ENCODE peak calls at places on chromosomes 6 and 20, in nine cellular contexts. X is HFFc6, M is HS-5, J is left ventricle myocardium inferior, Z is ovary, G is Right ventricle myocardium inferior, A is EL, Q is psoas muscle, D is neural progenitor cell. L is an unnamed sample.

GRCh38 chr6:21171801-21172200 is 421.8 kb upstream of the SOX4 start:
- DNase-seq in X (no peak), M (no peak), J (no peak), Z (no peak), G (no peak), A (no peak), Q (no peak), D (no peak), L (no peak)

GRCh38 chr20:958936-959815 is 42.9 kb downstream of the RSPO4 start:
- DNase-seq in X (no peak), M (no peak), J (no peak), Z (no peak), G (no peak), A (no peak), Q (no peak), D (peak; percentile 23), L (no peak)

GRCh38 chr6:110874880-110875547 is 429 bp downstream of the AMD1 start:
- DNase-seq in X (no peak), M (no peak), J (peak; percentile 37), Z (peak; percentile 52), G (peak; percentile 86), A (no peak), Q (no peak), D (peak; percentile 51), L (no peak)

GRCh38 chr6:47836639-47837038 is 54.8 kb downstream of the OPN5 start:
- DNase-seq in X (no peak), M (no peak), J (no peak), Z (no peak), G (no peak), A (no peak), Q (no peak), D (no peak), L (no peak)

GRCh38 chr20:19889011-19889953 is 127.9 kb upstream of the NAA20 start:
- DNase-seq in X (peak; percentile 52), M (no peak), J (peak; percentile 56), Z (peak; percentile 54), G (peak; percentile 75), A (peak; percentile 66), Q (peak; percentile 40), D (no peak), L (peak; percentile 7)

GRCh38 chr6:106974999-106975698 is 620 bp upstream of the CD24 start:
- DNase-seq in X (no peak), M (no peak), J (peak; percentile 29), Z (no peak), G (peak; percentile 77), A (peak; percentile 58), Q (peak; percentile 24), D (peak; percentile 83), L (peak; percentile 68)

GRCh38 chr6:69894578-69895347 is 28.4 kb downstream of the COL19A1 start:
- DNase-seq in X (no peak), M (no peak), J (no peak), Z (no peak), G (no peak), A (peak; percentile 16), Q (no peak), D (peak; percentile 13), L (no peak)

GRCh38 chr20:17998446-17998845 is 29.6 kb downstream of the MGME1 start:
- DNase-seq in X (no peak), M (no peak), J (no peak), Z (no peak), G (no peak), A (no peak), Q (no peak), D (no peak), L (no peak)